ENCODE peak calls at places on chromosome X, in six cellular contexts. Q is Peyer's patch, H is breast epithelium, J is NB4, C is heart left ventricle, R is ovary. D is an unnamed sample.

GRCh38 chrX:16185725-16186136 is 18.4 kb downstream of the MAGEB17 start:
- DNase-seq in R (no peak), J (peak), Q (no peak), H (no peak), C (no peak), D (no peak)

GRCh38 chrX:8728932-8729331 is 3.0 kb downstream of the ANOS1 start:
- DNase-seq in C (no peak), R (no peak), Q (no peak), H (no peak), J (no peak), D (no peak)

GRCh38 chrX:12984629-12985303 is 9.9 kb downstream of the TMSB4X start:
- DNase-seq in C (no peak), H (peak), J (peak), R (no peak), Q (peak), D (no peak)

GRCh38 chrX:109667986-109668385 is 43.0 kb upstream of the KCNE5 start:
- DNase-seq in J (no peak), R (no peak), H (no peak), C (no peak), Q (no peak), D (no peak)

GRCh38 chrX:45083314-45083713 is 117.4 kb downstream of the DIPK2B start:
- DNase-seq in J (peak), C (no peak), R (no peak), Q (no peak), H (no peak), D (no peak)

GRCh38 chrX:10769696-10770619 is 149.6 kb upstream of the MID1 start:
- DNase-seq in C (no peak), H (no peak), Q (no peak), J (no peak), R (peak), D (no peak)

GRCh38 chrX:44874481-44875184 is 1.6 kb downstream of the KDM6A start:
- DNase-seq in R (peak), J (peak), H (no peak), C (peak), Q (peak), D (peak)

GRCh38 chrX:123835661-123836371 is 24.0 kb upstream of the XIAP start:
- DNase-seq in R (no peak), J (peak), Q (no peak), C (no peak), H (no peak), D (no peak)

GRCh38 chrX:74119016-74119910 is 184.7 kb upstream of the ZCCHC13 start:
- DNase-seq in Q (no peak), J (peak), R (no peak), C (no peak), H (no peak), D (peak)

GRCh38 chrX:47264507-47265173 is 31.8 kb downstream of the USP11 start:
- DNase-seq in H (no peak), J (peak), R (no peak), Q (no peak), C (no peak), D (no peak)

GRCh38 chrX:13094780-13095425 is 50.5 kb upstream of the FAM9C start:
- DNase-seq in H (no peak), R (no peak), J (no peak), C (no peak), Q (no peak), D (no peak)

GRCh38 chrX:54294306-54294705 is 63.5 kb downstream of the WNK3 start:
- DNase-seq in Q (no peak), J (no peak), C (no peak), R (no peak), H (no peak), D (no peak)

GRCh38 chrX:45479835-45480422 is 279.3 kb upstream of the DIPK2B start:
- DNase-seq in R (no peak), Q (no peak), J (no peak), H (no peak), C (no peak), D (no peak)

DNA sequence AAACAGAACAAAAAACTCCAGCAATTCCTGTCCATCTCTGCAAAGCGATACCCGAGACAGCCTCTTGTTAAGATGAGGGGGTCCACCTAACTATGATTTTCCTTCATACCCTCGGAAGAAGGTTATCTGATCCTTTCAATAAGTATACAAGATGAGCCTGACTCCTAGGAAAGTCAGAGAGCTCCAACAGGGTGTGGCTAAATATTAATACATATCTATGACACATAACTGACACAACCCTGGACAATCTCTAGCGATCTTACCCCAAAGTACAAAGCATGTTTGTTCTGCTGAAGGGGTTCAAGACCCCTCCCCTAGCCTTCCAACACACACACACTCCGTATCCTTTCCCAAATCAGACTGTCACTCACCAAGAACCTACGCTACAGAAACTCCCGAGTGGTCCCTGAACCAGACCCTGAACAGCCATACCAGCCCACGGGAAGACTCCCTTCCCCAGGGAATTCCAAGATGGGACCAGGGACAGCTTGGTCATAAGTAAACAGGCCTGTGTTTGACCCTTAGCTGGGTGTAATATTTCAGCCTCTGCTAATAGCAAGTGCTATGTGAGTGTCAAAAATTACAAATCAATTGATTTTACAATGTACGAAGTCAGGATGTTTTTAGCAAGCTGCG is 110.3 kb downstream of the PRKX start:
- DNase-seq in R (no peak), Q (no peak), C (no peak), H (no peak), J (no peak), D (no peak)
- TF ChIP-seq POLR2A in R (no peak), Q (no peak), C (no peak), H (no peak), J (no peak), D (no peak)

GRCh38 chrX:2321411-2321810 is 179.4 kb downstream of the DHRSX start:
- DNase-seq in H (no peak), C (no peak), J (no peak), Q (no peak), R (no peak), D (no peak)

GRCh38 chrX:2320089-2320488 is 180.7 kb downstream of the DHRSX start:
- DNase-seq in Q (no peak), H (no peak), C (no peak), R (no peak), J (no peak), D (no peak)

GRCh38 chrX:2318371-2318770 is 182.4 kb downstream of the DHRSX start:
- DNase-seq in C (no peak), J (no peak), R (no peak), Q (no peak), H (no peak), D (no peak)

GRCh38 chrX:2317527-2318055 is 183.2 kb downstream of the DHRSX start:
- DNase-seq in Q (no peak), J (no peak), R (no peak), H (no peak), C (no peak), D (no peak)

DNA sequence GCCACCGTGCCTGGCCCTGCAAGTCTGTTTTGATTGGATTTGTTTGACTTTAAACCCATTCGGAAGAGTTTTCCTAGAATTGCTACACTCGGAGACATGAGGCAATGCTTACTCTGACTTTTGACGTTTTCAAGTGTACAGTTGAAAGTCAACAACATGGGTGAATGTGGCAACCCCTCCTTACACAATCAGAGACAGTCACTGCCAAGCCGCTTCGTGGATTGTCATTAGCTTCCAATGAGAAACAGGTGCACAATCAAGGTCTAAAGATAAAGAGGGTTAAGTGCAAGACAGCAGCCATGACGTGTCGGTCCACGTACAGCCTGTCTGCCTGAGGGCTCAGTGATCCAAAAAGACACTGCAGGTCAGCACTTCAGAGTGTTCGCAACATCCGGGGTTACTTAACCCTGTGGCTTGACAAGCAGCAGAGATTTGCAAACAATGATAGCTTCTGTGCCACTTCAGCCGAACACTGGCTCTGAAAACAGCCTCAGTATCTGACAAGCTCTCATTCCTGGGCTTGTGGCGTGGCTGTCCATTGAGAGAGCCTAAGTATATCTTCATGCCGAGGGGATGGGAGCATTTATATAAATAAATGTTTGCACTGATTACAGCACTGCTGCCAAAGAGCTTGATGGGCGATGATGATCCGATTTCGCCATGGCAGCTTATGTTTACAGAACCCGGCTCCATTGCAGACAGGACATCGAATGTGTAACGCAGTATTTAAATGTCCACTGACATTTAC is 180.0 kb downstream of the DHRSX start:
- DNase-seq in R (no peak), H (no peak), J (peak), Q (peak), C (peak), D (no peak)
- TF ChIP-seq POLR2A in R (no peak), H (no peak), J (no peak), Q (no peak), C (no peak), D (no peak)

GRCh38 chrX:150692837-150693781 is at the start of gene MTMR1:
- DNase-seq in C (peak), R (peak), J (peak), Q (peak), H (no peak), D (peak)
- TF ChIP-seq POLR2A in C (no peak), R (no peak), J (no peak), Q (no peak), H (no peak), D (no peak)

DNA sequence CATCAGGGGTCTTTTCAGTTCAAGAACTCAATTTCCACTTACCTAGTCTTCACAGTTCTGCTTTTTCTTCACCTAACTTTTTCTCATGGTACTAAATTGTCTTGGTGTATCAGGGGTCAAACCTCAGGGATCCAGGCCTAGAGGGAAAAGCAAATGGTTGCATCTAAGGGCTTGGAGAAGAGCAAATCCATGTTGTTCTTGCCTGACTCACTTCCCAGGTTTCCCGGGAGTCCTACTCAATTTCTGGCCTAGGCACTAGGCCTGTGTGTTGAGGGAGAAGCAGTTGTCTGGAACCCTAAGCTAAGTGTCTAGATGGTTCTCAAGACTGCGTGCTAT is 191.9 kb upstream of the STK26 start:
- DNase-seq in J (no peak), R (no peak), Q (no peak), C (no peak), H (no peak), D (no peak)
- TF ChIP-seq POLR2A in J (no peak), R (no peak), Q (no peak), C (no peak), H (no peak), D (no peak)